ENCODE peak calls at places on chromosomes 6 and 20, in six cellular contexts. One of them, this sample, is unnamed.

GRCh38 chr6:33213166-33213988 is 5.1 kb downstream of the RING1 start:
- DNase-seq in cardiac fibroblast: peak
- DNase-seq in mesothelial cell of epicardium: peak
- DNase-seq in endodermal cell: peak
- DNase-seq in AG04450: no peak
- DNase-seq in A549: no peak
- DNase-seq in this sample: no peak

GRCh38 chr20:63101781-63102719 is 95.3 kb upstream of the BHLHE23 start:
- DNase-seq in cardiac fibroblast: peak
- DNase-seq in mesothelial cell of epicardium: no peak
- DNase-seq in endodermal cell: peak
- DNase-seq in AG04450: no peak
- DNase-seq in A549: peak
- DNase-seq in this sample: peak

GRCh38 chr20:12748359-12748994 is 260.3 kb upstream of the SPTLC3 start:
- DNase-seq in cardiac fibroblast: no peak
- DNase-seq in mesothelial cell of epicardium: no peak
- DNase-seq in endodermal cell: peak
- DNase-seq in AG04450: no peak
- DNase-seq in A549: no peak
- DNase-seq in this sample: no peak

GRCh38 chr6:149867876-149868640 is 3.9 kb upstream of the LRP11 start:
- DNase-seq in cardiac fibroblast: peak
- DNase-seq in mesothelial cell of epicardium: no peak
- DNase-seq in endodermal cell: peak
- DNase-seq in AG04450: no peak
- DNase-seq in A549: no peak
- DNase-seq in this sample: no peak

GRCh38 chr20:20375862-20376261 is 8.0 kb downstream of the INSM1 start:
- DNase-seq in cardiac fibroblast: no peak
- DNase-seq in mesothelial cell of epicardium: no peak
- DNase-seq in endodermal cell: no peak
- DNase-seq in AG04450: no peak
- DNase-seq in A549: no peak
- DNase-seq in this sample: no peak

GRCh38 chr20:36098364-36098763 is 56.2 kb upstream of the EPB41L1 start:
- DNase-seq in cardiac fibroblast: peak
- DNase-seq in mesothelial cell of epicardium: no peak
- DNase-seq in endodermal cell: no peak
- DNase-seq in AG04450: no peak
- DNase-seq in A549: no peak
- DNase-seq in this sample: peak

GRCh38 chr6:30914854-30915590 is 984 bp downstream of the VARS2 start:
- DNase-seq in cardiac fibroblast: peak
- DNase-seq in mesothelial cell of epicardium: no peak
- DNase-seq in endodermal cell: no peak
- DNase-seq in AG04450: no peak
- DNase-seq in A549: no peak
- DNase-seq in this sample: no peak

GRCh38 chr20:32539817-32540675 is 45.1 kb downstream of the NOL4L start:
- DNase-seq in cardiac fibroblast: no peak
- DNase-seq in mesothelial cell of epicardium: no peak
- DNase-seq in endodermal cell: peak
- DNase-seq in AG04450: no peak
- DNase-seq in A549: no peak
- DNase-seq in this sample: peak

GRCh38 chr6:51570168-51570921 is 517.1 kb downstream of the PKHD1 start:
- DNase-seq in cardiac fibroblast: no peak
- DNase-seq in mesothelial cell of epicardium: no peak
- DNase-seq in endodermal cell: no peak
- DNase-seq in AG04450: no peak
- DNase-seq in A549: no peak
- DNase-seq in this sample: no peak

GRCh38 chr6:152150196-152150595 is 342.7 kb downstream of the ESR1 start:
- DNase-seq in cardiac fibroblast: peak
- DNase-seq in mesothelial cell of epicardium: no peak
- DNase-seq in endodermal cell: no peak
- DNase-seq in AG04450: no peak
- DNase-seq in A549: no peak
- DNase-seq in this sample: no peak

GRCh38 chr6:80527552-80528052 is 421.1 kb downstream of the BCKDHB start:
- DNase-seq in cardiac fibroblast: no peak
- DNase-seq in mesothelial cell of epicardium: no peak
- DNase-seq in endodermal cell: no peak
- DNase-seq in AG04450: no peak
- DNase-seq in A549: peak
- DNase-seq in this sample: no peak

GRCh38 chr6:32462609-32463008 is 22.9 kb downstream of the HLA-DRA start:
- DNase-seq in cardiac fibroblast: no peak
- DNase-seq in mesothelial cell of epicardium: no peak
- DNase-seq in endodermal cell: no peak
- DNase-seq in AG04450: no peak
- DNase-seq in A549: no peak
- DNase-seq in this sample: no peak

GRCh38 chr6:133957780-133958242 is 4.8 kb downstream of the TBPL1 start:
- DNase-seq in cardiac fibroblast: no peak
- DNase-seq in mesothelial cell of epicardium: no peak
- DNase-seq in endodermal cell: no peak
- DNase-seq in AG04450: no peak
- DNase-seq in A549: no peak
- DNase-seq in this sample: no peak

GRCh38 chr20:56627122-56628014 is 1.7 kb upstream of the TFAP2C start:
- DNase-seq in cardiac fibroblast: no peak
- DNase-seq in mesothelial cell of epicardium: no peak
- DNase-seq in endodermal cell: peak
- DNase-seq in AG04450: no peak
- DNase-seq in A549: no peak
- DNase-seq in this sample: no peak

GRCh38 chr20:16692442-16692841 is 37.4 kb upstream of the SNRPB2 start:
- DNase-seq in cardiac fibroblast: no peak
- DNase-seq in mesothelial cell of epicardium: no peak
- DNase-seq in endodermal cell: no peak
- DNase-seq in AG04450: no peak
- DNase-seq in A549: no peak
- DNase-seq in this sample: no peak

GRCh38 chr6:42199106-42199981 is 4.6 kb upstream of the GUCA1B start:
- DNase-seq in cardiac fibroblast: peak
- DNase-seq in mesothelial cell of epicardium: no peak
- DNase-seq in endodermal cell: no peak
- DNase-seq in AG04450: no peak
- DNase-seq in A549: peak
- DNase-seq in this sample: no peak

GRCh38 chr6:27474672-27475071 is 1.8 kb upstream of the ZNF184 start:
- DNase-seq in cardiac fibroblast: no peak
- DNase-seq in mesothelial cell of epicardium: no peak
- DNase-seq in endodermal cell: no peak
- DNase-seq in AG04450: no peak
- DNase-seq in A549: no peak
- DNase-seq in this sample: no peak

GRCh38 chr20:2349801-2350200 is 30.9 kb upstream of the TGM6 start:
- DNase-seq in cardiac fibroblast: no peak
- DNase-seq in mesothelial cell of epicardium: no peak
- DNase-seq in endodermal cell: no peak
- DNase-seq in AG04450: no peak
- DNase-seq in A549: no peak
- DNase-seq in this sample: no peak

GRCh38 chr20:19015890-19016465 is 196.5 kb upstream of the SLC24A3 start:
- DNase-seq in cardiac fibroblast: no peak
- DNase-seq in mesothelial cell of epicardium: no peak
- DNase-seq in endodermal cell: peak
- DNase-seq in AG04450: no peak
- DNase-seq in A549: no peak
- DNase-seq in this sample: no peak

GRCh38 chr6:116387374-116387773 is 16.6 kb downstream of the DSE start:
- DNase-seq in cardiac fibroblast: peak
- DNase-seq in mesothelial cell of epicardium: no peak
- DNase-seq in endodermal cell: no peak
- DNase-seq in AG04450: no peak
- DNase-seq in A549: peak
- DNase-seq in this sample: no peak

GRCh38 chr6:44800171-44800671 is 412.7 kb downstream of the CDC5L start:
- DNase-seq in cardiac fibroblast: peak
- DNase-seq in mesothelial cell of epicardium: no peak
- DNase-seq in endodermal cell: no peak
- DNase-seq in AG04450: no peak
- DNase-seq in A549: peak
- DNase-seq in this sample: no peak

GRCh38 chr20:54219751-54220426 is 12.0 kb downstream of the PFDN4 start:
- DNase-seq in cardiac fibroblast: peak
- DNase-seq in mesothelial cell of epicardium: no peak
- DNase-seq in endodermal cell: no peak
- DNase-seq in AG04450: no peak
- DNase-seq in A549: peak
- DNase-seq in this sample: no peak

GRCh38 chr6:136546321-136546720 is 3.9 kb downstream of the MAP7 start:
- DNase-seq in cardiac fibroblast: no peak
- DNase-seq in mesothelial cell of epicardium: no peak
- DNase-seq in endodermal cell: no peak
- DNase-seq in AG04450: no peak
- DNase-seq in A549: no peak
- DNase-seq in this sample: no peak

GRCh38 chr6:16676978-16677377 is 84.3 kb downstream of the ATXN1 start:
- DNase-seq in cardiac fibroblast: peak
- DNase-seq in mesothelial cell of epicardium: no peak
- DNase-seq in endodermal cell: no peak
- DNase-seq in AG04450: no peak
- DNase-seq in A549: peak
- DNase-seq in this sample: no peak

GRCh38 chr6:135575629-135576028 is 78.1 kb upstream of the AHI1 start:
- DNase-seq in cardiac fibroblast: no peak
- DNase-seq in mesothelial cell of epicardium: no peak
- DNase-seq in endodermal cell: no peak
- DNase-seq in AG04450: no peak
- DNase-seq in A549: no peak
- DNase-seq in this sample: no peak

GRCh38 chr20:52191436-52192295 is at the start of gene ZFP64:
- DNase-seq in cardiac fibroblast: peak
- DNase-seq in mesothelial cell of epicardium: peak
- DNase-seq in endodermal cell: peak
- DNase-seq in AG04450: peak
- DNase-seq in A549: peak
- DNase-seq in this sample: peak
- TF ChIP-seq CTCF in cardiac fibroblast: peak
- TF ChIP-seq CTCF in mesothelial cell of epicardium: no peak
- TF ChIP-seq CTCF in endodermal cell: peak
- TF ChIP-seq CTCF in AG04450: peak
- TF ChIP-seq CTCF in A549: peak
- TF ChIP-seq CTCF in this sample: peak

GRCh38 chr20:60362531-60362930 is 404.3 kb downstream of the CDH26 start:
- DNase-seq in cardiac fibroblast: no peak
- DNase-seq in mesothelial cell of epicardium: no peak
- DNase-seq in endodermal cell: no peak
- DNase-seq in AG04450: no peak
- DNase-seq in A549: no peak
- DNase-seq in this sample: no peak

GRCh38 chr20:60361761-60362410 is 403.7 kb downstream of the CDH26 start:
- DNase-seq in cardiac fibroblast: no peak
- DNase-seq in mesothelial cell of epicardium: no peak
- DNase-seq in endodermal cell: peak
- DNase-seq in AG04450: no peak
- DNase-seq in A549: no peak
- DNase-seq in this sample: no peak

GRCh38 chr20:60363698-60364097 is 405.5 kb downstream of the CDH26 start:
- DNase-seq in cardiac fibroblast: no peak
- DNase-seq in mesothelial cell of epicardium: no peak
- DNase-seq in endodermal cell: no peak
- DNase-seq in AG04450: no peak
- DNase-seq in A549: no peak
- DNase-seq in this sample: no peak

GRCh38 chr20:60358101-60358500 is 399.9 kb downstream of the CDH26 start:
- DNase-seq in cardiac fibroblast: no peak
- DNase-seq in mesothelial cell of epicardium: no peak
- DNase-seq in endodermal cell: peak
- DNase-seq in AG04450: no peak
- DNase-seq in A549: no peak
- DNase-seq in this sample: no peak

DNA sequence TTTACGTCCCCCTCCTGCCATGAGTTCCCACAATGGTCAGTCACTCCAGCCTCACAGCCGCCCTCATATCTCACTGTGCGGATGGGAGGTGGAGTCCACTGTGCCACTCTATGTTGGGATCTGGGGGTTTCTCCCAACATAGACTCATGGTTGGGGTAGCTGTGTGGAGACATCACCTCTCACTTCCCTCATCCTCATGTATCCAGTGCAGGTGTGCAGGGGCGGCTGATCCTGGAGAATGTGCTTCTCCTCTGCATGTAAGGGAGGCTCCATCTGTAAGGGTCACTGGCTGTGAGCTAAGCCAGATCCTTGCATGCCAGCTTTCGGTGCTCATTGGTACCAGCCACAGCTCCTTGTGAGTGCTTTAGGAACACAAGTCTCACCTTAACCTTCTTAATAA is 400.8 kb downstream of the CDH26 start:
- DNase-seq in cardiac fibroblast: no peak
- DNase-seq in mesothelial cell of epicardium: no peak
- DNase-seq in endodermal cell: no peak
- DNase-seq in AG04450: no peak
- DNase-seq in A549: no peak
- DNase-seq in this sample: no peak
- TF ChIP-seq CTCF in cardiac fibroblast: no peak
- TF ChIP-seq CTCF in mesothelial cell of epicardium: no peak
- TF ChIP-seq CTCF in endodermal cell: no peak
- TF ChIP-seq CTCF in AG04450: no peak
- TF ChIP-seq CTCF in A549: no peak
- TF ChIP-seq CTCF in this sample: no peak

GRCh38 chr6:6582111-6582510 is 6.4 kb upstream of the LY86 start:
- DNase-seq in cardiac fibroblast: no peak
- DNase-seq in mesothelial cell of epicardium: no peak
- DNase-seq in endodermal cell: no peak
- DNase-seq in AG04450: no peak
- DNase-seq in A549: no peak
- DNase-seq in this sample: no peak

GRCh38 chr6:6585003-6585311 is 3.6 kb upstream of the LY86 start:
- DNase-seq in cardiac fibroblast: no peak
- DNase-seq in mesothelial cell of epicardium: no peak
- DNase-seq in endodermal cell: no peak
- DNase-seq in AG04450: no peak
- DNase-seq in A549: no peak
- DNase-seq in this sample: no peak

GRCh38 chr6:6586167-6586566 is 2.4 kb upstream of the LY86 start:
- DNase-seq in cardiac fibroblast: no peak
- DNase-seq in mesothelial cell of epicardium: no peak
- DNase-seq in endodermal cell: no peak
- DNase-seq in AG04450: no peak
- DNase-seq in A549: no peak
- DNase-seq in this sample: no peak

GRCh38 chr6:6583836-6584235 is 4.7 kb upstream of the LY86 start:
- DNase-seq in cardiac fibroblast: no peak
- DNase-seq in mesothelial cell of epicardium: no peak
- DNase-seq in endodermal cell: no peak
- DNase-seq in AG04450: no peak
- DNase-seq in A549: peak
- DNase-seq in this sample: no peak

GRCh38 chr6:6584310-6585002 is 4.1 kb upstream of the LY86 start:
- DNase-seq in cardiac fibroblast: no peak
- DNase-seq in mesothelial cell of epicardium: no peak
- DNase-seq in endodermal cell: no peak
- DNase-seq in AG04450: no peak
- DNase-seq in A549: no peak
- DNase-seq in this sample: no peak
- TF ChIP-seq CTCF in cardiac fibroblast: no peak
- TF ChIP-seq CTCF in mesothelial cell of epicardium: no peak
- TF ChIP-seq CTCF in endodermal cell: peak
- TF ChIP-seq CTCF in AG04450: no peak
- TF ChIP-seq CTCF in A549: no peak
- TF ChIP-seq CTCF in this sample: no peak

GRCh38 chr6:36979343-36979742 is 6.7 kb downstream of the MTCH1 start:
- DNase-seq in cardiac fibroblast: peak
- DNase-seq in mesothelial cell of epicardium: no peak
- DNase-seq in endodermal cell: no peak
- DNase-seq in AG04450: no peak
- DNase-seq in A549: peak
- DNase-seq in this sample: no peak
- TF ChIP-seq CTCF in cardiac fibroblast: peak
- TF ChIP-seq CTCF in mesothelial cell of epicardium: no peak
- TF ChIP-seq CTCF in endodermal cell: peak
- TF ChIP-seq CTCF in AG04450: peak
- TF ChIP-seq CTCF in A549: no peak
- TF ChIP-seq CTCF in this sample: no peak

This sample was measured in activated B cell treated with CpG ODN at 0.5 μM for 24 hours.